ENCODE peak calls at places on chromosomes 5 and 9, in six cellular contexts. Q, B, J, F, S and P are unnamed samples.

GRCh38 chr9:76603448-76603895 is 144.5 kb downstream of the GCNT1 start:
- DNase-seq in Q (no peak), B (no peak), J (no peak), F (no peak), S (no peak), P (no peak)

GRCh38 chr5:38184627-38185026 is 73.7 kb upstream of the EGFLAM start:
- DNase-seq in Q (no peak), B (no peak), J (no peak), F (no peak), S (no peak), P (no peak)

GRCh38 chr5:32583582-32584232 is 1.6 kb upstream of the SUB1 start:
- DNase-seq in Q (no peak), B (no peak), J (no peak), F (no peak), S (peak), P (peak)

GRCh38 chr5:82446765-82447164 is 168.6 kb upstream of the RPS23 start:
- DNase-seq in Q (no peak), B (no peak), J (no peak), F (no peak), S (no peak), P (no peak)

GRCh38 chr5:68074633-68075032 is 140.9 kb upstream of the PIK3R1 start:
- DNase-seq in Q (no peak), B (no peak), J (no peak), F (no peak), S (no peak), P (no peak)

GRCh38 chr5:59182722-59183121 is 599.8 kb downstream of the RAB3C start:
- DNase-seq in Q (no peak), B (no peak), J (peak), F (no peak), S (no peak), P (no peak)

GRCh38 chr5:369151-369939 is 47.8 kb downstream of the AHRR start:
- DNase-seq in Q (no peak), B (no peak), J (no peak), F (no peak), S (peak), P (no peak)

GRCh38 chr9:129309041-129309430 is 131.0 kb upstream of the IER5L start:
- DNase-seq in Q (no peak), B (no peak), J (no peak), F (no peak), S (no peak), P (no peak)

GRCh38 chr5:103617090-103617489 is 54.5 kb upstream of the NUDT12 start:
- DNase-seq in Q (no peak), B (no peak), J (no peak), F (no peak), S (no peak), P (no peak)
- TF ChIP-seq TAF1 in Q (no peak), B (no peak), J (no peak), F (no peak), S (no peak), P (no peak)

GRCh38 chr9:26955921-26956886 is at the start of gene IFT74:
- DNase-seq in Q (peak), B (peak), J (peak), F (peak), S (peak), P (peak)
- TF ChIP-seq POLR2A in Q (peak), B (peak), J (no peak), F (peak), S (peak), P (peak)

DNA sequence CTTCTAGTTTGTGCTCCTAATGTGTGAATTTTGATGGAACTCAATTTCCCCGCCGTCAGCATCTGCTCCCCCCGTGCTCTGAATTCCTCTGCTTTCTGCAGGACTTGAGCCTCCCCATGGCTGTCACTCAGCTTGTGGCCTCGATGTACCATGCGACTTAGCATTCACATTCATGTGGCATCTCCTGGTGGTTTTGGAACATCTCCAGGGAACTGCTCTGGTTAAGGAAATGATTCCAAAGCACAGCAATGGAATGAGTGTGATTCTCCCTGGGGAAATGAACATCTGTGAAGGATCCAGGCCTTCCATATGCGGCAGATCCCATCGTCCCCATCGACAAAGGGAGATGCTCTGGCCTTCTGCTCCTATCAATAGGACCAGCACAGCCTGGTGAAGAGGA is 119.0 kb downstream of the ENTREP1 start:
- DNase-seq in Q (no peak), B (no peak), J (no peak), F (no peak), S (no peak), P (no peak)
- TF ChIP-seq POLR2AphosphoS5 in Q (no peak), B (no peak), J (no peak), F (no peak), S (no peak), P (no peak)

GRCh38 chr5:135993894-135994514 is 34.8 kb upstream of the TGFBI start:
- DNase-seq in Q (no peak), B (no peak), J (no peak), F (peak), S (no peak), P (no peak)
- TF ChIP-seq TAF1 in Q (no peak), B (no peak), J (no peak), F (no peak), S (no peak), P (no peak)